ENCODE peak calls at places on chromosomes 12 and 14, in five cellular contexts. One of them, this sample, is unnamed.
A peak's percentile ranks its signal among the peaks of the same experiment; 100 is the strongest.

GRCh38 chr12:55067701-55068100 is 47.9 kb downstream of the NEUROD4 start:
- DNase-seq in natural killer cell: no peak
- DNase-seq in aorta: no peak
- DNase-seq in ascending aorta: no peak
- DNase-seq in stimulated activated CD8-positive, alpha-beta memory T cell treated with anti-CD3 and anti-CD28 coated beads, Interleukin-4, amount 100 ng/mL, for 48 hours: no peak
- DNase-seq in this sample: no peak

GRCh38 chr14:36771256-36771655 is 109.6 kb downstream of the PAX9 start:
- DNase-seq in natural killer cell: no peak
- DNase-seq in aorta: no peak
- DNase-seq in ascending aorta: no peak
- DNase-seq in stimulated activated CD8-positive, alpha-beta memory T cell treated with anti-CD3 and anti-CD28 coated beads, Interleukin-4, amount 100 ng/mL, for 48 hours: no peak
- DNase-seq in this sample: no peak

GRCh38 chr14:85963486-85963885 is 433.5 kb downstream of the FLRT2 start:
- DNase-seq in natural killer cell: no peak
- DNase-seq in aorta: no peak
- DNase-seq in ascending aorta: no peak
- DNase-seq in stimulated activated CD8-positive, alpha-beta memory T cell treated with anti-CD3 and anti-CD28 coated beads, Interleukin-4, amount 100 ng/mL, for 48 hours: no peak
- DNase-seq in this sample: no peak

GRCh38 chr14:29584992-29585391 is 342.7 kb downstream of the PRKD1 start:
- DNase-seq in natural killer cell: no peak
- DNase-seq in aorta: peak; percentile 57
- DNase-seq in ascending aorta: peak; percentile 66
- DNase-seq in stimulated activated CD8-positive, alpha-beta memory T cell treated with anti-CD3 and anti-CD28 coated beads, Interleukin-4, amount 100 ng/mL, for 48 hours: no peak
- DNase-seq in this sample: peak; percentile 85

GRCh38 chr12:58894040-58894439 is 26.3 kb downstream of the LRIG3 start:
- DNase-seq in natural killer cell: no peak
- DNase-seq in aorta: no peak
- DNase-seq in ascending aorta: no peak
- DNase-seq in stimulated activated CD8-positive, alpha-beta memory T cell treated with anti-CD3 and anti-CD28 coated beads, Interleukin-4, amount 100 ng/mL, for 48 hours: no peak
- DNase-seq in this sample: no peak

GRCh38 chr12:105418232-105418631 is 87.7 kb downstream of the C12orf75 start:
- DNase-seq in natural killer cell: no peak
- DNase-seq in aorta: no peak
- DNase-seq in ascending aorta: no peak
- DNase-seq in stimulated activated CD8-positive, alpha-beta memory T cell treated with anti-CD3 and anti-CD28 coated beads, Interleukin-4, amount 100 ng/mL, for 48 hours: no peak
- DNase-seq in this sample: peak; percentile 33

GRCh38 chr12:54262403-54262925 is 17.5 kb downstream of the CBX5 start:
- DNase-seq in natural killer cell: no peak
- DNase-seq in aorta: no peak
- DNase-seq in ascending aorta: no peak
- DNase-seq in stimulated activated CD8-positive, alpha-beta memory T cell treated with anti-CD3 and anti-CD28 coated beads, Interleukin-4, amount 100 ng/mL, for 48 hours: no peak
- DNase-seq in this sample: peak; percentile 26

GRCh38 chr14:29868000-29868399 is 59.6 kb downstream of the PRKD1 start:
- DNase-seq in natural killer cell: no peak
- DNase-seq in aorta: no peak
- DNase-seq in ascending aorta: no peak
- DNase-seq in stimulated activated CD8-positive, alpha-beta memory T cell treated with anti-CD3 and anti-CD28 coated beads, Interleukin-4, amount 100 ng/mL, for 48 hours: no peak
- DNase-seq in this sample: no peak

GRCh38 chr12:39505562-39505961 is 62.6 kb upstream of the KIF21A start:
- DNase-seq in natural killer cell: no peak
- DNase-seq in aorta: no peak
- DNase-seq in ascending aorta: no peak
- DNase-seq in stimulated activated CD8-positive, alpha-beta memory T cell treated with anti-CD3 and anti-CD28 coated beads, Interleukin-4, amount 100 ng/mL, for 48 hours: no peak
- DNase-seq in this sample: no peak

GRCh38 chr12:122449317-122449716 is 26.8 kb upstream of the CLIP1 start:
- DNase-seq in natural killer cell: no peak
- DNase-seq in aorta: no peak
- DNase-seq in ascending aorta: no peak
- DNase-seq in stimulated activated CD8-positive, alpha-beta memory T cell treated with anti-CD3 and anti-CD28 coated beads, Interleukin-4, amount 100 ng/mL, for 48 hours: peak; percentile 30
- DNase-seq in this sample: no peak

GRCh38 chr14:21385170-21385904 is 1.5 kb upstream of the SUPT16H start:
- DNase-seq in natural killer cell: no peak
- DNase-seq in aorta: no peak
- DNase-seq in ascending aorta: no peak
- DNase-seq in stimulated activated CD8-positive, alpha-beta memory T cell treated with anti-CD3 and anti-CD28 coated beads, Interleukin-4, amount 100 ng/mL, for 48 hours: no peak
- DNase-seq in this sample: no peak

GRCh38 chr14:97833291-97833690 is 1036.1 kb downstream of the VRK1 start:
- DNase-seq in natural killer cell: no peak
- DNase-seq in aorta: no peak
- DNase-seq in ascending aorta: no peak
- DNase-seq in stimulated activated CD8-positive, alpha-beta memory T cell treated with anti-CD3 and anti-CD28 coated beads, Interleukin-4, amount 100 ng/mL, for 48 hours: no peak
- DNase-seq in this sample: no peak

GRCh38 chr14:65369560-65369959 is 43.0 kb upstream of the FUT8 start:
- DNase-seq in natural killer cell: no peak
- DNase-seq in aorta: no peak
- DNase-seq in ascending aorta: no peak
- DNase-seq in stimulated activated CD8-positive, alpha-beta memory T cell treated with anti-CD3 and anti-CD28 coated beads, Interleukin-4, amount 100 ng/mL, for 48 hours: no peak
- DNase-seq in this sample: no peak

GRCh38 chr12:104637616-104638015 is 180.9 kb downstream of the CHST11 start:
- DNase-seq in natural killer cell: no peak
- DNase-seq in aorta: peak; percentile 55
- DNase-seq in ascending aorta: no peak
- DNase-seq in stimulated activated CD8-positive, alpha-beta memory T cell treated with anti-CD3 and anti-CD28 coated beads, Interleukin-4, amount 100 ng/mL, for 48 hours: no peak
- DNase-seq in this sample: no peak

GRCh38 chr12:91219511-91219910 is 36.9 kb upstream of the DCN start:
- DNase-seq in natural killer cell: no peak
- DNase-seq in aorta: no peak
- DNase-seq in ascending aorta: peak; percentile 54
- DNase-seq in stimulated activated CD8-positive, alpha-beta memory T cell treated with anti-CD3 and anti-CD28 coated beads, Interleukin-4, amount 100 ng/mL, for 48 hours: no peak
- DNase-seq in this sample: no peak

GRCh38 chr14:68749487-68750475 is 43.1 kb downstream of the ZFP36L1 start:
- DNase-seq in natural killer cell: no peak
- DNase-seq in aorta: no peak
- DNase-seq in ascending aorta: no peak
- DNase-seq in stimulated activated CD8-positive, alpha-beta memory T cell treated with anti-CD3 and anti-CD28 coated beads, Interleukin-4, amount 100 ng/mL, for 48 hours: no peak
- DNase-seq in this sample: peak; percentile 60

GRCh38 chr12:122862110-122862634 is 26.9 kb downstream of the HIP1R start:
- DNase-seq in natural killer cell: no peak
- DNase-seq in aorta: peak; percentile 41
- DNase-seq in ascending aorta: no peak
- DNase-seq in stimulated activated CD8-positive, alpha-beta memory T cell treated with anti-CD3 and anti-CD28 coated beads, Interleukin-4, amount 100 ng/mL, for 48 hours: no peak
- DNase-seq in this sample: peak; percentile 61

GRCh38 chr12:117072106-117072505 is 27.1 kb downstream of the TESC start:
- DNase-seq in natural killer cell: no peak
- DNase-seq in aorta: peak; percentile 15
- DNase-seq in ascending aorta: no peak
- DNase-seq in stimulated activated CD8-positive, alpha-beta memory T cell treated with anti-CD3 and anti-CD28 coated beads, Interleukin-4, amount 100 ng/mL, for 48 hours: no peak
- DNase-seq in this sample: no peak

GRCh38 chr14:69739486-69739885 is 27.5 kb upstream of the SRSF5 start:
- DNase-seq in natural killer cell: no peak
- DNase-seq in aorta: no peak
- DNase-seq in ascending aorta: no peak
- DNase-seq in stimulated activated CD8-positive, alpha-beta memory T cell treated with anti-CD3 and anti-CD28 coated beads, Interleukin-4, amount 100 ng/mL, for 48 hours: no peak
- DNase-seq in this sample: peak; percentile 39